ENCODE peak calls at places on chromosomes 12 and 14, in nine cellular contexts. C, F, N, T, U, E, O, W and I are unnamed samples.

GRCh38 chr12:133083345-133083744 is 2.6 kb downstream of the ZNF140 start:
- DNase-seq in C (no peak), F (no peak), N (no peak), T (no peak), U (no peak), E (no peak), O (no peak), W (no peak), I (no peak)

GRCh38 chr12:92295523-92295922 is 149.9 kb upstream of the BTG1 start:
- DNase-seq in C (peak; percentile 42), F (no peak), N (no peak), T (peak; percentile 42), U (no peak), E (no peak), O (peak; percentile 40), W (no peak), I (no peak)

GRCh38 chr12:125161712-125162023 is 96.4 kb downstream of the AACS start:
- DNase-seq in C (no peak), F (no peak), N (no peak), T (no peak), U (no peak), E (no peak), O (no peak), W (no peak), I (no peak)

GRCh38 chr12:50201987-50202521 is 34.9 kb upstream of the CERS5 start:
- DNase-seq in C (peak; percentile 79), F (peak; percentile 95), N (no peak), T (peak; percentile 65), U (no peak), E (no peak), O (peak; percentile 73), W (no peak), I (no peak)

GRCh38 chr14:94458096-94458495 is 5.5 kb upstream of the SERPINA11 start:
- DNase-seq in C (no peak), F (no peak), N (no peak), T (no peak), U (no peak), E (no peak), O (no peak), W (no peak), I (no peak)

GRCh38 chr14:90809530-90810312 is 6.5 kb downstream of the TTC7B start:
- DNase-seq in C (no peak), F (no peak), N (no peak), T (no peak), U (no peak), E (no peak), O (no peak), W (no peak), I (no peak)

GRCh38 chr12:96419576-96420254 is 19.5 kb upstream of the CDK17 start:
- DNase-seq in C (no peak), F (no peak), N (no peak), T (no peak), U (no peak), E (no peak), O (no peak), W (no peak), I (no peak)

GRCh38 chr12:68324531-68324930 is 7.6 kb downstream of the MDM1 start:
- DNase-seq in C (no peak), F (no peak), N (no peak), T (no peak), U (no peak), E (no peak), O (no peak), W (no peak), I (no peak)

GRCh38 chr12:1362143-1362542 is 232.2 kb downstream of the FBXL14 start:
- DNase-seq in C (no peak), F (no peak), N (no peak), T (no peak), U (no peak), E (no peak), O (no peak), W (no peak), I (no peak)

GRCh38 chr12:26523708-26524150 is 309.3 kb downstream of the ITPR2 start:
- DNase-seq in C (peak; percentile 99), F (no peak), N (peak; percentile 20), T (peak; percentile 61), U (no peak), E (peak; percentile 88), O (peak; percentile 99), W (peak; percentile 1), I (no peak)